ENCODE peak calls at places on chromosome 18, in four cellular contexts. C is ovary, V is SK-N-SH, Z is sigmoid colon. P is an unnamed sample.

GRCh38 chr18:4016391-4017049 is 438.6 kb downstream of the DLGAP1 start:
- DNase-seq in C (no peak), V (no peak), Z (no peak), P (no peak)

GRCh38 chr18:70499218-70499691 is 210.4 kb downstream of the SOCS6 start:
- DNase-seq in C (no peak), V (no peak), Z (no peak), P (no peak)

GRCh38 chr18:75211721-75212625 is 1.4 kb downstream of the TSHZ1 start:
- DNase-seq in C (peak), V (peak), Z (peak), P (peak)

GRCh38 chr18:80009661-80010550 is 21.5 kb upstream of the TXNL4A start:
- DNase-seq in C (peak), V (no peak), Z (peak), P (peak)

GRCh38 chr18:45916302-45916701 is 50.8 kb downstream of the EPG5 start:
- DNase-seq in C (no peak), V (no peak), Z (no peak), P (no peak)

GRCh38 chr18:9575558-9575957 is 38.8 kb downstream of the PPP4R1 start:
- DNase-seq in C (peak), V (peak), Z (peak), P (no peak)

GRCh38 chr18:46732201-46732600 is 24.7 kb downstream of the ST8SIA5 start:
- DNase-seq in C (no peak), V (no peak), Z (no peak), P (no peak)

GRCh38 chr18:72866901-72867701 is 686 bp downstream of the NETO1 start:
- DNase-seq in C (no peak), V (peak), Z (no peak), P (no peak)

GRCh38 chr18:51621103-51621969 is 423.9 kb upstream of the MEX3C start:
- DNase-seq in C (peak), V (peak), Z (no peak), P (no peak)

GRCh38 chr18:50656841-50657470 is 97.1 kb downstream of the MAPK4 start:
- DNase-seq in C (no peak), V (no peak), Z (no peak), P (no peak)

GRCh38 chr18:46035701-46036680 is 36.1 kb downstream of the PSTPIP2 start:
- DNase-seq in C (no peak), V (peak), Z (no peak), P (no peak)

GRCh38 chr18:31354990-31355389 is 21.6 kb upstream of the DSG4 start:
- DNase-seq in C (no peak), V (no peak), Z (no peak), P (no peak)

GRCh38 chr18:76266226-76266991 is 228.6 kb downstream of the ZNF516 start:
- DNase-seq in C (peak), V (no peak), Z (no peak), P (no peak)

GRCh38 chr18:14922031-14922430 is 174.1 kb downstream of the ANKRD30B start:
- DNase-seq in C (no peak), V (no peak), Z (no peak), P (peak)

GRCh38 chr18:11533942-11534496 is 75.4 kb upstream of the SLC35G4 start:
- DNase-seq in C (no peak), V (no peak), Z (no peak), P (no peak)

GRCh38 chr18:2486426-2486825 is 84.9 kb downstream of the METTL4 start:
- DNase-seq in C (no peak), V (no peak), Z (no peak), P (no peak)

GRCh38 chr18:36934884-36935283 is 106.0 kb downstream of the KIAA1328 start:
- DNase-seq in C (no peak), V (no peak), Z (no peak), P (no peak)

GRCh38 chr18:70372450-70373061 is 83.7 kb downstream of the SOCS6 start:
- DNase-seq in C (no peak), V (no peak), Z (no peak), P (no peak)

GRCh38 chr18:3248062-3248669 is 565 bp downstream of the MYL12A start:
- DNase-seq in C (no peak), V (no peak), Z (peak), P (no peak)

GRCh38 chr18:49048361-49048760 is 97.6 kb upstream of the SMAD7 start:
- DNase-seq in C (no peak), V (no peak), Z (no peak), P (no peak)

GRCh38 chr18:41992698-41993097 is 37.7 kb downstream of the PIK3C3 start:
- DNase-seq in C (no peak), V (no peak), Z (no peak), P (no peak)

GRCh38 chr18:59041819-59042476 is 97.7 kb upstream of the SEC11C start:
- DNase-seq in C (no peak), V (no peak), Z (peak), P (no peak)

GRCh38 chr18:39959839-39960238 is 1995.2 kb upstream of the PIK3C3 start:
- DNase-seq in C (no peak), V (no peak), Z (no peak), P (no peak)

GRCh38 chr18:44198296-44199284 is 482.1 kb upstream of the SETBP1 start:
- DNase-seq in C (no peak), V (peak), Z (no peak), P (no peak)

GRCh38 chr18:11322716-11323115 is 173.3 kb upstream of the PIEZO2 start:
- DNase-seq in C (no peak), V (no peak), Z (no peak), P (no peak)

GRCh38 chr18:27861539-27861938 is 315.4 kb downstream of the CDH2 start:
- DNase-seq in C (no peak), V (peak), Z (no peak), P (no peak)

GRCh38 chr18:60050821-60051220 is 151.0 kb downstream of the PMAIP1 start:
- DNase-seq in C (no peak), V (no peak), Z (no peak), P (no peak)

GRCh38 chr18:60059216-60059615 is 159.4 kb downstream of the PMAIP1 start:
- DNase-seq in C (no peak), V (no peak), Z (no peak), P (no peak)

GRCh38 chr18:60049172-60049571 is 149.4 kb downstream of the PMAIP1 start:
- DNase-seq in C (no peak), V (no peak), Z (no peak), P (no peak)

GRCh38 chr18:60053747-60054304 is 154.0 kb downstream of the PMAIP1 start:
- DNase-seq in C (no peak), V (no peak), Z (no peak), P (no peak)
- TF ChIP-seq EP300 in C (no peak), V (peak), Z (no peak), P (no peak)

DNA sequence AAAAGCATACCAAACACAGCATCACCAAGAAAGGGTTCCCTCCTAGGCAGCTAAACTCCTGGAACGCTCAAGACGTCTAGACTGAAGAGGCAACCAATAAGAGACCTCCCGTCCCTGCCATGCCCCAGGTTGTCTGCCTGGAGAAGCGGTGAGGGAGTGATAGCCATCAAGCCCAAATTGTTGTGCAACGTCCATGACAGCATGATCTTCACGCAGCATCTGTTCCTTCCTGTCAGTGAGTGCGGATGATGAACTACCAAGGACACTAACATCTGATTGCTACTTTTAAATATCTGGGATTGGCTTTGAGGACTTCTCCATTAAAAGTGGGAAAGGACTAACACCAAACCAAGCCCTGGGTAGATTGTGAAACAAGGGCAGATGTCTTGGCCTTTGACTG is 149.7 kb downstream of the TXNL1 start:
- DNase-seq in C (no peak), V (no peak), Z (no peak), P (no peak)
- H3K4me3 ChIP-seq in C (no peak), V (no peak), Z (no peak), P (no peak)

GRCh38 chr18:25231327-25231691 is 120.7 kb downstream of the ZNF521 start:
- DNase-seq in C (peak), V (no peak), Z (peak), P (no peak)

GRCh38 chr18:25228410-25228809 is 123.6 kb downstream of the ZNF521 start:
- DNase-seq in C (no peak), V (no peak), Z (no peak), P (no peak)

GRCh38 chr18:25230658-25231326 is 121.2 kb downstream of the ZNF521 start:
- DNase-seq in C (peak), V (no peak), Z (peak), P (peak)

GRCh38 chr18:25229858-25230257 is 122.1 kb downstream of the ZNF521 start:
- DNase-seq in C (no peak), V (no peak), Z (no peak), P (no peak)

DNA sequence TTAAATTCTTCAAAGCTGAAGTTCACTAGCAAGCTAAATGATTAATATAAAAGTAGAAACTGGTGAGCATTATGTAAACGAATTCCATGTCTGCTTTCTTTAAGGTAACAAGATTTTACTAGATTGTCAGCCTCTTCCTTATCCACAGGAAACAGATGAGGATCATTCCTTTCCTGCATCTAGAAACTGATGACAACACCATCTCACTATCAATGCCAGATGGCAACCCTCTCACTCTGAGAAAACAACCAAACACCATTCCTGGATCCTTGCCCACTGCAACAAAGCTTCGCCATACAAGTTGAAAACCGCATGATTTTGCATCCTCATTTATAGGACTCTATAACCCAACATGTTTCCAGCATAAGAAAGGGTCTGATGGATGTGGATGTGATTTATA is 122.9 kb downstream of the ZNF521 start:
- DNase-seq in C (no peak), V (peak), Z (no peak), P (no peak)
- H3K27ac ChIP-seq in C (no peak), V (peak), Z (peak), P (no peak)

GRCh38 chr18:23626451-23627279 is 36.0 kb downstream of the ANKRD29 start:
- DNase-seq in C (no peak), V (no peak), Z (no peak), P (no peak)

GRCh38 chr18:23627964-23628363 is 34.7 kb downstream of the ANKRD29 start:
- DNase-seq in C (no peak), V (no peak), Z (no peak), P (no peak)

GRCh38 chr18:23629444-23629946 is 33.2 kb downstream of the ANKRD29 start:
- DNase-seq in C (no peak), V (no peak), Z (no peak), P (no peak)

GRCh38 chr18:23631312-23631711 is 31.4 kb downstream of the ANKRD29 start:
- DNase-seq in C (no peak), V (no peak), Z (no peak), P (no peak)

GRCh38 chr18:23627325-23627724 is 35.4 kb downstream of the ANKRD29 start:
- DNase-seq in C (no peak), V (no peak), Z (no peak), P (no peak)
- TF ChIP-seq EP300 in C (no peak), V (peak), Z (no peak), P (no peak)

GRCh38 chr18:13447621-13448020 is 229.1 kb downstream of the LDLRAD4 start:
- DNase-seq in C (no peak), V (peak), Z (no peak), P (no peak)
- H3K4me3 ChIP-seq in C (no peak), V (peak), Z (peak), P (peak)